ENCODE peak calls at places on chromosomes 7 and 10, in five cellular contexts. D is H1, U is GM23338, Y is K562, A is GM12878. B is an unnamed sample.

GRCh38 chr10:44774676-44775401 is 136.3 kb upstream of the TMEM72 start:
- DNase-seq in Y (no peak), D (no peak), A (no peak), U (no peak), B (no peak)

GRCh38 chr10:71974489-71975011 is 10.4 kb downstream of the CHST3 start:
- DNase-seq in A (no peak), D (no peak), Y (no peak), U (no peak), B (no peak)

GRCh38 chr10:112327678-112328077 is 44.5 kb downstream of the TECTB start:
- DNase-seq in D (no peak), U (no peak), A (no peak), Y (no peak), B (no peak)

GRCh38 chr10:1115262-1115955 is 59.2 kb downstream of the WDR37 start:
- DNase-seq in D (no peak), Y (no peak), U (no peak), A (no peak), B (no peak)

GRCh38 chr10:130014734-130015695 is 50.9 kb upstream of the EBF3 start:
- DNase-seq in A (no peak), Y (no peak), D (no peak), U (peak), B (no peak)

GRCh38 chr10:113362645-113363091 is 190.2 kb upstream of the HABP2 start:
- DNase-seq in Y (no peak), A (no peak), U (no peak), D (no peak), B (no peak)

GRCh38 chr7:134058980-134059379 is 68.2 kb upstream of the LRGUK start:
- DNase-seq in A (no peak), Y (no peak), U (peak), D (no peak), B (no peak)

GRCh38 chr10:61958793-61959192 is 57.3 kb downstream of the ARID5B start:
- DNase-seq in D (no peak), U (no peak), Y (no peak), A (no peak), B (no peak)

GRCh38 chr10:79246606-79247275 is 100.5 kb upstream of the PPIF start:
- DNase-seq in Y (no peak), A (no peak), U (no peak), D (no peak), B (no peak)

GRCh38 chr10:29392376-29393021 is 103.6 kb downstream of the LYZL1 start:
- DNase-seq in Y (peak), D (peak), U (peak), A (no peak), B (peak)

GRCh38 chr7:47181609-47182264 is 400.2 kb downstream of the TNS3 start:
- DNase-seq in A (no peak), D (no peak), U (no peak), Y (no peak), B (no peak)

GRCh38 chr10:80662429-80663211 is 124.9 kb downstream of the SH2D4B start:
- DNase-seq in D (peak), Y (peak), A (peak), U (peak), B (peak)

GRCh38 chr7:157001920-157002818 is 8.3 kb downstream of the MNX1 start:
- DNase-seq in A (no peak), Y (no peak), D (peak), U (peak), B (no peak)
- TF ChIP-seq EZH2 in A (no peak), Y (no peak), D (peak), U (peak), B (no peak)

GRCh38 chr7:27177795-27178320 is 3.7 kb upstream of the HOXA10 start:
- DNase-seq in A (no peak), U (no peak), Y (no peak), D (no peak), B (no peak)
- TF ChIP-seq CREB1 in A (no peak), U (no peak), Y (no peak), D (no peak), B (no peak)

DNA sequence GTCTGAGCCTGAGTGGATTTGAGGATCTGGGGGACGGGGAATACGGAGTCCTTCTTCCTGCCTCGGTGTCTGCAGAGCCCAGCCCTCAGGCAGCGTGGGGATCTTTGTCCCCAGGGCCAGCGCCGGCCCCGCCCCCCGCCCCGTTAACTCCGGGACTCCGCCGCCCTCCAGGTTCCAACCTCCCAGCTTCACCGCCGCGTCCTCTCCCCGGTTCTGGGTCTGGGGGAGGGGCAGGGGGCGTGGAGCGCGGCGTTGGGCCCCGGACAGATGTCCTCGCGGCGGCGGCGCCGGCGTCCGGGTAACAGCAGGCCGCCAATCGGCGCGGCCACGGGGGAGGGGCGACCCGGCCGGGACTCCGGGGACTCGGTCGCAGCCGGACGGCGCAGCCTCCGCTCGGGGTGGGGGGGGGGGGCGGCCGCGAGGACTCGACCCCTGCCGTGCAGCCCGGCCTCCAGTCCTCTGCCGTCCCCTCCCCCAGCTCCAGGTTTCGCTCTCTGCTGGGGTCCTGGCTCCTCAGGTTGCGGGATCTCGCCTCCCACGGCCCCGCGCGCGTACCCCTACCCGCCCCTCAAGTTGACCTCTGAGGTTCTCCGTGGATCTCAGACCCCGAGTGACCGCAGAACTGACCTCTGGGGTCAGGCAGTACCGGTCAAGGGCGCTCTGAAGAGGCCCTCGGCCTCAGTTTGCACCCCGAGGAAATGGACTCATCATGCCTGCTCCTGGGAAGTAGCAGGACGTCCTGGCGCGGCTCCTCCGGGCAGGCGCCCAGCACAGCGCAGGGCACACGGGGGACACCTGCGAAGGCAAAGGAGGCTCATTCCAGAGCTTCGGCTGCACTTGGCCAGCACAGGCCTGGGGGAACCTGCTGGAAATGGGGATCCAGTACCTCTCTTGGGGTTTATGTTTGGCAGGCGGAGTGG is 2.3 kb upstream of the ELFN1 start:
- DNase-seq in A (no peak), U (peak), D (peak), Y (peak), B (no peak)
- TF ChIP-seq EZH2 in A (no peak), U (peak), D (no peak), Y (no peak), B (no peak)

GRCh38 chr7:123749537-123749857 is 694 bp upstream of the WASL start:
- DNase-seq in U (no peak), Y (no peak), D (no peak), A (no peak), B (peak)
- TF ChIP-seq CREB1 in U (no peak), Y (no peak), D (no peak), A (no peak), B (no peak)

B was measured in HepG2.